ENCODE peak calls at places on chromosome 12, in four cellular contexts. L, W, Z and G are unnamed samples.

GRCh38 chr12:25787701-25788100 is 170.8 kb upstream of the RASSF8 start:
- DNase-seq in W (no peak), Z (no peak), L (no peak), G (no peak)

GRCh38 chr12:81079280-81080076 is 1.6 kb downstream of the ACSS3 start:
- DNase-seq in L (no peak), Z (no peak), W (peak; percentile 66), G (no peak)

GRCh38 chr12:19707948-19708409 is 268.7 kb downstream of the AEBP2 start:
- DNase-seq in L (peak; percentile 5), W (no peak), Z (no peak), G (no peak)

GRCh38 chr12:100403446-100403845 is 46.6 kb downstream of the SLC17A8 start:
- DNase-seq in Z (peak; percentile 10), L (no peak), W (no peak), G (no peak)

GRCh38 chr12:118190266-118190665 is 54.3 kb downstream of the PEBP1 start:
- DNase-seq in Z (no peak), L (no peak), W (no peak), G (no peak)

GRCh38 chr12:34097213-34097612 is 74.9 kb downstream of the ALG10 start:
- DNase-seq in Z (no peak), W (no peak), L (no peak), G (no peak)

GRCh38 chr12:96103067-96103650 is 67.8 kb upstream of the LTA4H start:
- DNase-seq in L (no peak), W (no peak), Z (no peak), G (no peak)

GRCh38 chr12:121839993-121840761 is 18.5 kb downstream of the HPD start:
- DNase-seq in L (no peak), W (no peak), Z (no peak), G (no peak)

GRCh38 chr12:20520572-20520971 is 152.2 kb downstream of the PDE3A start:
- DNase-seq in Z (no peak), W (no peak), L (no peak), G (no peak)

GRCh38 chr12:54419088-54419887 is at the start of gene ITGA5:
- DNase-seq in W (no peak), L (peak; percentile 80), Z (peak; percentile 76), G (peak; percentile 62)

GRCh38 chr12:12240671-12241345 is 26.0 kb downstream of the LRP6 start:
- DNase-seq in L (no peak), W (peak; percentile 96), Z (no peak), G (no peak)

GRCh38 chr12:2765052-2765451 is 29.7 kb upstream of the FKBP4 start:
- DNase-seq in W (no peak), L (no peak), Z (no peak), G (no peak)

GRCh38 chr12:1593232-1594044 is 943 bp downstream of the FBXL14 start:
- DNase-seq in W (no peak), Z (peak; percentile 75), L (no peak), G (peak; percentile 60)

GRCh38 chr12:46461459-46461858 is 88.9 kb upstream of the SLC38A2 start:
- DNase-seq in Z (no peak), W (no peak), L (no peak), G (no peak)

GRCh38 chr12:16573652-16574077 is 32.3 kb downstream of the LMO3 start:
- DNase-seq in L (no peak), Z (no peak), W (peak; percentile 18), G (peak; percentile 18)

GRCh38 chr12:15443611-15444010 is 121.3 kb downstream of the PTPRO start:
- DNase-seq in L (no peak), Z (no peak), W (no peak), G (no peak)

GRCh38 chr12:54689034-54689372 is 40.8 kb upstream of the DCD start:
- DNase-seq in W (no peak), L (no peak), Z (no peak), G (no peak)

GRCh38 chr12:3122841-3123678 is 45.9 kb downstream of the TSPAN9 start:
- DNase-seq in W (no peak), Z (no peak), L (no peak), G (peak; percentile 13)

GRCh38 chr12:80262372-80263170 is 163.2 kb downstream of the OTOGL start:
- DNase-seq in Z (no peak), L (no peak), W (no peak), G (no peak)

GRCh38 chr12:100827901-100828520 is 33.4 kb downstream of the ANO4 start:
- DNase-seq in L (peak; percentile 15), W (peak; percentile 13), Z (no peak), G (no peak)

GRCh38 chr12:12804011-12804410 is 9.1 kb upstream of the DDX47 start:
- DNase-seq in Z (no peak), L (no peak), W (peak; percentile 29), G (no peak)

GRCh38 chr12:63163542-63163941 is 12.5 kb upstream of the AVPR1A start:
- DNase-seq in W (no peak), L (no peak), Z (no peak), G (no peak)

GRCh38 chr12:29234965-29235364 is 85.9 kb downstream of the FAR2 start:
- DNase-seq in L (no peak), W (no peak), Z (no peak), G (no peak)

GRCh38 chr12:47885012-47885501 is 19.7 kb downstream of the VDR start:
- DNase-seq in Z (no peak), W (no peak), L (peak; percentile 33), G (no peak)

GRCh38 chr12:56591111-56591510 is 39.0 kb downstream of the BAZ2A start:
- DNase-seq in L (no peak), Z (no peak), W (no peak), G (no peak)

GRCh38 chr12:107225626-107226025 is 132.3 kb upstream of the CRY1 start:
- DNase-seq in Z (peak; percentile 60), L (no peak), W (peak; percentile 65), G (peak; percentile 44)

GRCh38 chr12:61367281-61367785 is 892.9 kb upstream of the USP15 start:
- DNase-seq in L (no peak), W (no peak), Z (no peak), G (no peak)

GRCh38 chr12:97024393-97024792 is 117.3 kb downstream of the NEDD1 start:
- DNase-seq in W (no peak), L (no peak), Z (no peak), G (no peak)

GRCh38 chr12:121626853-121627623 is 708 bp downstream of the ORAI1 start:
- DNase-seq in W (peak; percentile 44), L (peak; percentile 66), Z (peak; percentile 77), G (peak; percentile 69)

GRCh38 chr12:94622475-94622874 is 27.9 kb downstream of the TMCC3 start:
- DNase-seq in Z (no peak), W (no peak), L (no peak), G (no peak)

GRCh38 chr12:80041691-80042090 is 57.6 kb upstream of the OTOGL start:
- DNase-seq in W (no peak), Z (no peak), L (no peak), G (no peak)

GRCh38 chr12:8420506-8420905 is 35.3 kb upstream of the CLEC6A start:
- DNase-seq in L (no peak), W (no peak), Z (no peak), G (no peak)

GRCh38 chr12:53044896-53045571 is 4.8 kb upstream of the TNS2 start:
- DNase-seq in W (no peak), L (no peak), Z (no peak), G (no peak)

GRCh38 chr12:26769611-26770010 is 63.4 kb downstream of the ITPR2 start:
- DNase-seq in W (no peak), L (no peak), Z (no peak), G (no peak)

GRCh38 chr12:49703647-49704137 is 3.5 kb downstream of the FMNL3 start:
- DNase-seq in W (no peak), L (no peak), Z (no peak), G (no peak)

GRCh38 chr12:27530157-27530922 is 6.3 kb downstream of the PPFIBP1 start:
- DNase-seq in Z (no peak), W (no peak), L (peak; percentile 10), G (no peak)

GRCh38 chr12:14418526-14418925 is 53.0 kb downstream of the ATF7IP start:
- DNase-seq in L (no peak), Z (no peak), W (no peak), G (no peak)

GRCh38 chr12:74043343-74043742 is 494.3 kb upstream of the ATXN7L3B start:
- DNase-seq in W (no peak), Z (no peak), L (peak; percentile 5), G (no peak)

GRCh38 chr12:104790296-104791125 is 167.6 kb downstream of the SLC41A2 start:
- DNase-seq in W (peak; percentile 5), L (peak; percentile 60), Z (peak; percentile 85), G (peak; percentile 79)
- TF ChIP-seq JUN in W (no peak), L (no peak), Z (no peak), G (no peak)

GRCh38 chr12:66296171-66296683 is 6.1 kb upstream of the HELB start:
- DNase-seq in L (no peak), Z (no peak), W (no peak), G (no peak)

GRCh38 chr12:66287275-66287674 is 15.0 kb upstream of the HELB start:
- DNase-seq in L (no peak), Z (no peak), W (no peak), G (no peak)

GRCh38 chr12:66288121-66288520 is 14.2 kb upstream of the HELB start:
- DNase-seq in L (no peak), W (no peak), Z (no peak), G (no peak)

DNA sequence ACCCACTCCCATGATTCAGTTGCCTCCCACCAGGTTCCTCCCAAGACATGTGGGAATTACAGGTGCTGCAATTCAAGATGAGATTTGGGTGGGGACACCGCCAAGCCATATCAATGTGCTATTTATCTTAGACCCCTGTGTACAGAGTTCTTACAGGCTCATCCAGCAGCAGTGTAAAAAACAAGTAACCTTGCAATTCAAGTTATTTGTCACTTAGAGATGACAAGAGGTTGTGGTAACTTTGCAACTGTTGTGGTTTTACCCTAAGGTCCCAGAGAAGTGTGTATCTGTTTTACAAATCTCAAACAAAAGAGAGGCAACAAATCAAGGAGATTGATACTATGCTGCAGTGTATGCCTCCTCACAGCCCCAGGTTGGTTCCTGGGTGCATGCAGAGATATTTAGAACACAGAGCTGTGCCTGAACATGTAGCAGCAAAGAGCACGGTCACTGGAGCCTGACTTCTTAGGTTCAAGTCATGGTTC is 11.5 kb upstream of the HELB start:
- DNase-seq in Z (no peak), W (no peak), L (no peak), G (no peak)
- TF ChIP-seq CREB1 in Z (no peak), W (no peak), L (no peak), G (no peak)

GRCh38 chr12:111066744-111067437 is 146.5 kb upstream of the MYL2 start:
- DNase-seq in W (no peak), L (peak; percentile 71), Z (no peak), G (no peak)
- TF ChIP-seq JUN in W (no peak), L (no peak), Z (no peak), G (no peak)

DNA sequence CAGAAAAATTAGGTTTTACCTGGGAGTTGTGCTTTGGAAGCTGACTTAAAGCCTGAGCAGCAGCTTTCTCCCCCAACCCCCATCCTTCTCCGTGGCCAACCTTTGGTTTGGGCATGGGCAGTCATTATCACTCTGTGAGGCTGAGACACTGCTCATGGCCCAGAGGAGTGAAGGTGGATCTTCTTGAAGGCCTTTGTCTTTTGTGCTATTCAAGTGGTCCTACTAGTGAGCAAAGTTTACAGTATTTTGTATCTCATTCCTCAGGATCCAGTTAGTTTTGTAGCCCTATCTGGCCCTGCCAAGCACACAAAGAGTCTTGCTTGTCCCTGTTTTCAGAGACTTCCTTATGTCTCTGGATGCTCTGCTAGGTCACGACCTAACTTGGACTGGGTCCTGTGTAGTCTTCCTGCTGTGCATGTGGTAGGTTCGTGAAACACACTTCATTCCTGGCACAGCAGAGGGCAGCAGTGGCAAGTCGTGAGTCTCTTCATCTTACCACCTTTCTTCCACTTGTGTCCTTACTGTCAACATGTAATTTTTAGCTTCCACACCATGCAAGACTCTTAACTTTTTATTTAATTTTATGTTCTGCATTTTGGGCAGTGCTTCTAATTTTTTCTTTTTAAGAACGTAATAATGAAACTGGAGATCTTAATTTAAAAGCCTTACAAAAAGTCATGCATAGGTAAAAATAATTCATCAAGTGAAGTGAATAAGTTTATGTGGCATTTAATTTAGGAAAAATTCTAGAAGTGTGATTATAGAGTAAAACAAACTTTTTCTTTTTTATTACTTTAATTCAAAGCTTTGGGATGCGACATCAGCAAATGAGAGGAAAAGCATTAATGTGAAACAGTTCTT is 53.7 kb downstream of the APAF1 start:
- DNase-seq in L (peak; percentile 37), Z (peak; percentile 54), W (peak; percentile 39), G (peak; percentile 42)
- TF ChIP-seq CREB1 in L (no peak), Z (no peak), W (no peak), G (no peak)